ENCODE peak calls at places on chromosomes 7 and 10, in five cellular contexts. R, Z, M, O and B are unnamed samples. For H3K4me1, the result is how much of the 10 kb centered on the place peaks cover.

GRCh38 chr10:35607475-35608316 is 2.6 kb downstream of the GJD4 start:
- DNase-seq in R (no peak), Z (no peak), M (no peak), O (no peak), B (no peak)

GRCh38 chr10:81865581-81865980 is 9.4 kb upstream of the NRG3 start:
- DNase-seq in R (no peak), Z (no peak), M (no peak), O (no peak), B (no peak)

GRCh38 chr7:74656421-74656910 is 1.1 kb upstream of the GTF2I start:
- DNase-seq in R (peak), Z (peak), M (peak), O (no peak), B (no peak)

GRCh38 chr10:3754727-3755439 is 30.1 kb downstream of the KLF6 start:
- DNase-seq in R (no peak), Z (peak), M (no peak), O (peak), B (peak)

GRCh38 chr7:116166167-116166566 is 44.2 kb upstream of the TES start:
- DNase-seq in R (no peak), Z (no peak), M (no peak), O (peak), B (no peak)

GRCh38 chr10:77872151-77872946 is 54.2 kb downstream of the DLG5 start:
- DNase-seq in R (peak), Z (no peak), M (no peak), O (peak), B (no peak)

GRCh38 chr7:96671854-96672253 is 37.8 kb downstream of the SEM1 start:
- DNase-seq in R (no peak), Z (no peak), M (no peak), O (no peak), B (no peak)

GRCh38 chr7:87935373-87935706 is 1.3 kb downstream of the ADAM22 start:
- DNase-seq in R (no peak), Z (no peak), M (no peak), O (no peak), B (no peak)

GRCh38 chr7:10418985-10419384 is 554.7 kb upstream of the PHF14 start:
- DNase-seq in R (no peak), Z (no peak), M (no peak), O (no peak), B (no peak)

DNA sequence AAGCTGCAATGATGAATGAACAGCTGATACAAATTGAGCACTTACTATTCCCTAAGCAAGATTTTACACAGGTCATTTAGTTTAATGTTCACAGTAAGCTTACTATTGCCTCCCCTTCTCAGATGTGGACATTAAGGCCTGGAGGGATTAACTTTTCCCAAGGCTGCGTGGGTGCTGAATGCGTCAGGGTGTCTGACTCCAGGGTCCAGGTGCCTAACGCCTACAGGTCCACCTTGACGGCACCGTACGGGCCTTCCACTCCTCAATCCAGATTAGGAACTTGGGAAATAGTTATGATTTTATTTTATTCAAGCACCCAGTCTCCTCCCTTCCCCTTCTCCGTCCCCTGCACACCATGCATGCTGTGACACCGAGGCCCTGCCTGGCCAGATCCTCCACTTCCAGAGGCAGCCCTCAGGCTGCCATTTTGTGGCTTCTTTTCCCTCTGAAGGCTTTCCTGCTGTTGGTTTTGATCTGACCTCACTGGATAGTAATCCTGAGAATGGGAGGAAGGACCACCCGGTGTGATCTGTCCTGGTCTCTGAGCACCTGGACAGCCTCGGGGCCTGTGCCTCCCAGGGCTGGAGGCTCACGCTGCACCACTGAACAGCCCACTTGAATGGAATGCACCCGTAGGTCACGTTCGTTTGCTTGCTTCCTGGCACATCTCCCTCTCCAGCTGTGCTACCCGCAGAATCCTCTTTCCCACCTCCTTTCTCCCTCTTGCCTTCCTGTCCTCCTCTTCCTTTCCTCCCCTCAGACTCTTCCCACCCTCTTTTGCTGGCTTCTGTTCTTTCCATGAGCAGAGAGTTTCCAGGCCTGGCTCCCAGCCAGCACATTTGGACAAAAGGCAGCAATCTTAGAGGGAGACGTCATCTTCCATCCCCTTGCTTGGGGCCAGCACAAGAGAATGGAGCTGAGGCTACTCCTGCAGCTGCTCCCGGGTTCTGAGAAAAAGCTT is 14.4 kb downstream of the DENND2A start:
- DNase-seq in R (peak), Z (peak), M (no peak), O (peak), B (peak)
- H3K4me1 ChIP-seq in R (under half), Z (under half), M (under half), O (under half), B (under half)

GRCh38 chr7:127578036-127578684 is 7.2 kb downstream of the GCC1 start:
- DNase-seq in R (no peak), Z (no peak), M (no peak), O (peak), B (no peak)
- H3K4me1 ChIP-seq in R (under half), Z (under half), M (under half), O (under half), B (under half)

GRCh38 chr7:137934176-137934826 is 67.6 kb downstream of the CREB3L2 start:
- DNase-seq in R (no peak), Z (no peak), M (no peak), O (no peak), B (no peak)
- H3K4me1 ChIP-seq in R (under half), Z (under half), M (under half), O (under half), B (half or more)

GRCh38 chr10:29648983-29649268 is 14.2 kb upstream of the SVIL start:
- DNase-seq in R (no peak), Z (no peak), M (no peak), O (peak), B (no peak)
- H3K4me1 ChIP-seq in R (under half), Z (under half), M (under half), O (under half), B (half or more)

GRCh38 chr7:121011401-121011800 is 22.9 kb downstream of the CPED1 start:
- DNase-seq in R (no peak), Z (no peak), M (no peak), O (no peak), B (no peak)
- H3K4me1 ChIP-seq in R (under half), Z (under half), M (under half), O (under half), B (under half)